ENCODE peak calls at places on chromosomes 7 and 10, in nine cellular contexts. M is CD8-positive, alpha-beta T cell; D is heart right ventricle; E is GM03348; C is GM04503; S is activated effector memory CD4-positive, alpha-beta T cell treated with Interleukin-2 at 50 U/mL for 16 hours; V is GM12864; J is stimulated activated CD4-positive, alpha-beta T cell treated with anti-CD3 and anti-CD28 coated beads, Interleukin-1b, Interleukin-23, amount 100 ng/mL, for 48 hours; G is 8988T. L is an unnamed sample.

GRCh38 chr10:3409928-3410327 is 237.3 kb upstream of the PITRM1 start:
- DNase-seq in J (no peak), S (no peak), C (no peak), G (no peak), E (no peak), D (no peak), M (no peak), V (no peak), L (no peak)

GRCh38 chr10:6061056-6061455 is 1.1 kb downstream of the IL2RA start:
- DNase-seq in D (no peak), J (no peak), G (no peak), C (no peak), V (no peak), M (no peak), S (no peak), E (no peak), L (no peak)

GRCh38 chr7:407706-408539 is 111.7 kb downstream of the PDGFA start:
- DNase-seq in S (no peak), V (no peak), D (no peak), J (no peak), C (no peak), E (no peak), M (no peak), G (no peak), L (no peak)

GRCh38 chr10:5553400-5554170 is 28.8 kb downstream of the CALML3 start:
- DNase-seq in M (no peak), D (no peak), E (no peak), G (no peak), C (no peak), J (no peak), S (no peak), V (no peak), L (no peak)

GRCh38 chr10:22693371-22693784 is 21.0 kb downstream of the PIP4K2A start:
- DNase-seq in G (no peak), E (peak), M (no peak), V (no peak), C (peak), D (no peak), S (no peak), J (peak), L (no peak)

GRCh38 chr10:93379366-93380042 is 102.6 kb downstream of the MYOF start:
- DNase-seq in C (peak), M (no peak), D (no peak), J (peak), G (no peak), V (no peak), E (peak), S (no peak), L (no peak)

GRCh38 chr10:121088524-121088923 is 237.4 kb downstream of the WDR11 start:
- DNase-seq in D (no peak), E (no peak), M (no peak), S (no peak), C (no peak), J (no peak), V (no peak), G (no peak), L (peak)

GRCh38 chr7:159169391-159169790 is 24.7 kb upstream of the VIPR2 start:
- DNase-seq in M (no peak), D (no peak), V (no peak), S (no peak), J (no peak), C (no peak), E (no peak), G (no peak), L (no peak)

GRCh38 chr7:95011156-95011928 is 103.9 kb downstream of the PPP1R9A start:
- DNase-seq in E (peak), C (peak), S (no peak), V (no peak), J (no peak), D (no peak), G (no peak), M (no peak), L (no peak)

GRCh38 chr10:118112496-118113125 is 65.9 kb upstream of the RAB11FIP2 start:
- DNase-seq in S (no peak), V (no peak), C (no peak), M (no peak), G (no peak), E (no peak), J (no peak), D (no peak), L (no peak)

GRCh38 chr7:28919510-28919909 is 38.6 kb downstream of the TRIL start:
- DNase-seq in G (no peak), D (no peak), J (no peak), V (no peak), M (no peak), S (no peak), E (no peak), C (no peak), L (no peak)

GRCh38 chr7:117385340-117386124 is 41.8 kb downstream of the ASZ1 start:
- DNase-seq in J (no peak), G (no peak), V (no peak), S (no peak), C (no peak), M (no peak), E (peak), D (no peak), L (no peak)